ENCODE peak calls at places on chromosome 12, in four cellular contexts. K, T, Z and A are unnamed samples.

GRCh38 chr12:8045952-8046944 is 13.7 kb downstream of the FOXJ2 start:
- DNase-seq in K (no peak), T (peak), Z (peak), A (peak)

GRCh38 chr12:43969882-43970281 is 134.0 kb downstream of the TMEM117 start:
- DNase-seq in K (peak), T (no peak), Z (no peak), A (no peak)

GRCh38 chr12:27277846-27278260 is 33.8 kb downstream of the STK38L start:
- DNase-seq in K (peak), T (peak), Z (no peak), A (no peak)

GRCh38 chr12:77384941-77385340 is 319.6 kb upstream of the E2F7 start:
- DNase-seq in K (no peak), T (no peak), Z (no peak), A (no peak)

GRCh38 chr12:114269153-114269552 is 136.8 kb downstream of the TBX5 start:
- DNase-seq in K (no peak), T (no peak), Z (no peak), A (no peak)

GRCh38 chr12:45309826-45310626 is 94.1 kb downstream of the ANO6 start:
- DNase-seq in K (no peak), T (no peak), Z (no peak), A (no peak)

GRCh38 chr12:79566452-79566851 is 124.3 kb downstream of the PAWR start:
- DNase-seq in K (no peak), T (no peak), Z (no peak), A (no peak)

GRCh38 chr12:116562090-116562489 is 2.9 kb downstream of the MAP1LC3B2 start:
- DNase-seq in K (no peak), T (no peak), Z (no peak), A (no peak)

GRCh38 chr12:44053550-44054243 is 217.8 kb downstream of the TMEM117 start:
- DNase-seq in K (no peak), T (no peak), Z (no peak), A (no peak)

GRCh38 chr12:107309020-107309419 is 215.7 kb upstream of the CRY1 start:
- DNase-seq in K (no peak), T (no peak), Z (peak), A (no peak)

GRCh38 chr12:113328368-113328889 is 6.5 kb downstream of the SLC8B1 start:
- DNase-seq in K (no peak), T (no peak), Z (no peak), A (no peak)

GRCh38 chr12:67354966-67355365 is 85.8 kb downstream of the CAND1 start:
- DNase-seq in K (no peak), T (no peak), Z (no peak), A (no peak)

GRCh38 chr12:22083167-22083566 is 37.1 kb downstream of the CMAS start:
- DNase-seq in K (peak), T (no peak), Z (no peak), A (no peak)

GRCh38 chr12:1553546-1553945 is 40.8 kb downstream of the FBXL14 start:
- DNase-seq in K (no peak), T (no peak), Z (no peak), A (no peak)

GRCh38 chr12:106868982-106869381 is 86.7 kb upstream of the TMEM263 start:
- DNase-seq in K (no peak), T (no peak), Z (no peak), A (no peak)

GRCh38 chr12:130828895-130829294 is 10.2 kb downstream of the STX2 start:
- DNase-seq in K (no peak), T (no peak), Z (no peak), A (no peak)

GRCh38 chr12:88562846-88563582 is 17.3 kb downstream of the KITLG start:
- DNase-seq in K (no peak), T (no peak), Z (no peak), A (no peak)

GRCh38 chr12:52267266-52267665 is 7.2 kb upstream of the KRT86 start:
- DNase-seq in K (no peak), T (no peak), Z (no peak), A (no peak)

GRCh38 chr12:83996671-83997070 is 915.9 kb downstream of the SLC6A15 start:
- DNase-seq in K (no peak), T (no peak), Z (no peak), A (no peak)

DNA sequence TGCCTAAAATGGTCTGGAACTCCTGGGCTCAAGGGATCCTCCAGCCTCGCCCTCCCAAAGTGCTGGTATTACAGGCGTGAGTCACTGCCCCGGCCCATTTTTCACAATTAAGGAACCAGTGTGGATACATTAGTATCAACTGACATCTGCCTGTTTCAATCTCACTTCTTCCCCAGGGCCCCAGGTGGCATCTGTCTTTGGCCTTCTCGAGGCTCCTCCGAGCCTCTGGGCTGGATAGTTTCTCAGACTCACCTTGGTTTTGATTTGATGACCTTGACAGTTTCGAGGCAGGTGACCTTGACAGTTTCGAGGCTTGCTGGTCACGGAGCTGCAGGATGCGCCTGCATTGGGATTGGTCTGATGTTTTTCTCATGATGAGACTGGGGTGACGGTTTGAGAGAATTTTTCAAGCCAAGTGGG is 41.0 kb upstream of the NCOR2 start:
- DNase-seq in K (no peak), T (no peak), Z (peak), A (no peak)
- H3K27ac ChIP-seq in K (peak), T (no peak), Z (no peak), A (no peak)

GRCh38 chr12:103326190-103326589 is 169.6 kb downstream of the C12orf42 start:
- DNase-seq in K (peak), T (no peak), Z (peak), A (no peak)
- TF ChIP-seq CTCF in K (peak), T (no peak), Z (peak), A (no peak)

DNA sequence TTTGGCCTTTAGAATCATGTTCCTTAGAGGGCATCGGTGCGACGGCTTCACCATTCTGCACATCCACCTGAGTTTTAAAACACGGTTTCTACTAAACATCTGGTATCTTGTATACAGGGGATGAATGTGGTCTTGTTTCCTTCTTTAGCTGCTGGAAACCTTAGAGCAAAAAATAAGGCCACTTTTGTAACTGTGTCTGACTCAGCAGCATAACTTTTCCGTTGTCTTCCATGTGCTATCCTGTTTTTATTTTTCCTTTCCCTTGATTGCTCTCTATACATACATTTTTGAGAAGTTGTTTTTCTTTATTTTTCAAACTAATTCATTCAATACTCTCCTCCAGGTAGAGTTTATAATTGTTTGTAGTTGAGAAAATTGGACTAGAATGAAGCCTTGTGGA is 108.8 kb upstream of the PCED1B start:
- DNase-seq in K (no peak), T (no peak), Z (no peak), A (no peak)
- H3K4me3 ChIP-seq in K (no peak), T (no peak), Z (no peak), A (no peak)

GRCh38 chr12:3296409-3296701 is 194.6 kb upstream of the PRMT8 start:
- DNase-seq in K (no peak), T (no peak), Z (no peak), A (no peak)
- H3K27ac ChIP-seq in K (no peak), T (no peak), Z (no peak), A (peak)

DNA sequence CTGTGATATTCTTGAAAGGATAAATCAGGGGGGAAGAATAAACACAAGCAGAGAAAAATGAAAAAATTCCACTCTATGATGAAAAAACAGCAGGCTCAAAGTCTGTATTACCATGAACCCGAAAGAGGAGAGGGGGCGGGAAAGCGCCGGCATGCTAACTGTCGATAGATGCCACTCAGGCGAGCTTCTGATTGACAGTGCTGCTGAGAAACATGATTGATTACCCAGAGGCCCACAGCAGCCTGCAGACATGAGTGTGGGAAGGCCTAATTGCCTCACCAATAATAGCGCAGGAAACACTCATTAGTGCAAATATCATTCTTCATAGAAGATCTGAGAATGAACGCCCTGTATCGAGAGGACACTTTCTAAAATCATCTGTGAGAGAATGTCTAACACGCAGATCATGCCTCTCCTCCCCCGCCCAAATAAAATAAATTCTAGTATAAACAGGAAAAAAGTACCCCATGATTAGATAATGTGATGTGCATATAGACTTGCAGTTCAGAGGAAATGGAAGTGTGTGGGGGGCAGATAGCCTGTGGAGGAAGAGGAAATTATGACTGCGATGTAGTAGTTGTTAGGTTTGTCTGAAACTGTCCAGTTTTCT is 15.5 kb downstream of the TPH2 start:
- DNase-seq in K (no peak), T (no peak), Z (no peak), A (no peak)
- TF ChIP-seq CTCF in K (no peak), T (no peak), Z (no peak), A (no peak)

GRCh38 chr12:11767029-11767724 is 117.7 kb downstream of the ETV6 start:
- DNase-seq in K (no peak), T (no peak), Z (no peak), A (no peak)

GRCh38 chr12:11768233-11768965 is 118.9 kb downstream of the ETV6 start:
- DNase-seq in K (no peak), T (no peak), Z (no peak), A (no peak)

GRCh38 chr12:11765421-11765816 is 115.9 kb downstream of the ETV6 start:
- DNase-seq in K (no peak), T (no peak), Z (no peak), A (no peak)

GRCh38 chr12:11763760-11764520 is 114.5 kb downstream of the ETV6 start:
- DNase-seq in K (no peak), T (no peak), Z (no peak), A (no peak)

GRCh38 chr12:11765817-11766794 is 116.6 kb downstream of the ETV6 start:
- DNase-seq in K (no peak), T (peak), Z (peak), A (no peak)
- H3K4me3 ChIP-seq in K (no peak), T (peak), Z (no peak), A (peak)

GRCh38 chr12:53536962-53537361 is 29.7 kb upstream of the NPFF start:
- DNase-seq in K (no peak), T (no peak), Z (no peak), A (no peak)
- H3K27ac ChIP-seq in K (no peak), T (no peak), Z (no peak), A (no peak)

GRCh38 chr12:118355838-118356237 is 16.9 kb downstream of the TAOK3 start:
- DNase-seq in K (no peak), T (no peak), Z (no peak), A (no peak)

GRCh38 chr12:118357327-118358007 is 15.2 kb downstream of the TAOK3 start:
- DNase-seq in K (peak), T (peak), Z (peak), A (peak)

GRCh38 chr12:118354903-118355302 is 17.8 kb downstream of the TAOK3 start:
- DNase-seq in K (no peak), T (no peak), Z (no peak), A (no peak)

GRCh38 chr12:118358008-118358359 is 14.7 kb downstream of the TAOK3 start:
- DNase-seq in K (no peak), T (no peak), Z (no peak), A (no peak)

DNA sequence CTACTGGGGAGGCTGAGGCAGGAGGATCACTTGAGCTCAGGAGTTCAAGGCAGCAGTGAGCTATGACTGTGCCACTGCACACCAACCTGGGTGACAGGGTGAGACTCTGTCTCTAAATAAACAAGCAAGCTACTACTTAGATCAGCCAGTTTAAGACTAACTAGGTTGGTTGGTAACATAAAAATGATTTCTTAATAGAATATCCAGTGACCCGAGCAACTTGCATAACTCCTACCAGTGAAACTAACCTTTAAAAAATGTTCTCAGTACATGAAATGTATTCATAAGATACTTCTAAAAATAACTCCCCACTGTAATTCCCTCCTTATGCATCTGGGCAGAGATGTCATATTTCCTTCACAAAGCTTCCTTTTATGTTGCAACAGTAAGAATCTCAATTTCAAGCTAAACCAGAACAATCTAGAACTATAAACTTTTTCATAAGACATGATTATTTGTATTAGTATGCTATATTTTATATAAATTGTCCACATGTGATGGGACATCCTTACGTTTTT is 15.8 kb downstream of the TAOK3 start:
- DNase-seq in K (no peak), T (no peak), Z (no peak), A (no peak)
- TF ChIP-seq CTCF in K (no peak), T (no peak), Z (no peak), A (no peak)

GRCh38 chr12:132593521-132593920 is 16.9 kb downstream of the LRCOL1 start:
- DNase-seq in K (no peak), T (no peak), Z (no peak), A (peak)

GRCh38 chr12:132595183-132595582 is 15.2 kb downstream of the LRCOL1 start:
- DNase-seq in K (no peak), T (no peak), Z (no peak), A (no peak)

GRCh38 chr12:132592261-132592970 is 18.0 kb downstream of the LRCOL1 start:
- DNase-seq in K (no peak), T (no peak), Z (no peak), A (no peak)

GRCh38 chr12:132593071-132593470 is 17.3 kb downstream of the LRCOL1 start:
- DNase-seq in K (no peak), T (no peak), Z (no peak), A (no peak)

GRCh38 chr12:132593938-132594358 is 16.4 kb downstream of the LRCOL1 start:
- DNase-seq in K (peak), T (peak), Z (peak), A (peak)
- H3K4me3 ChIP-seq in K (peak), T (no peak), Z (no peak), A (no peak)

GRCh38 chr12:122226366-122227222 is 742 bp upstream of the DIABLO start:
- DNase-seq in K (no peak), T (no peak), Z (no peak), A (no peak)
- H3K27ac ChIP-seq in K (no peak), T (no peak), Z (no peak), A (peak)